ENCODE peak calls at places on chromosome 22, in eight cellular contexts. I, D, L, H, R, G, E and T are unnamed samples. For H3K36me3 and H3K4me1, the result is how much of the 10 kb centered on the place peaks cover.

GRCh38 chr22:41902932-41903421 is 11.9 kb downstream of the SHISA8 start:
- DNase-seq in I (no peak), D (no peak), L (no peak), H (no peak), R (no peak), G (no peak), E (no peak), T (no peak)

GRCh38 chr22:48827904-48828555 is 999.6 kb downstream of the BRD1 start:
- DNase-seq in I (no peak), D (no peak), L (peak), H (no peak), R (no peak), G (no peak), E (no peak), T (no peak)

GRCh38 chr22:22687638-22688500 is 43.5 kb downstream of the GGTLC2 start:
- DNase-seq in I (no peak), D (peak), L (no peak), H (peak), R (peak), G (no peak), E (no peak), T (no peak)

GRCh38 chr22:41687901-41688364 is 734 bp downstream of the SNU13 start:
- DNase-seq in I (no peak), D (peak), L (peak), H (no peak), R (peak), G (peak), E (no peak), T (no peak)

GRCh38 chr22:30128511-30128910 is 48.2 kb downstream of the HORMAD2 start:
- DNase-seq in I (no peak), D (no peak), L (no peak), H (no peak), R (no peak), G (no peak), E (no peak), T (no peak)

GRCh38 chr22:16803255-16803917 is 21.8 kb downstream of the XKR3 start:
- DNase-seq in I (no peak), D (no peak), L (no peak), H (no peak), R (peak), G (no peak), E (no peak), T (no peak)

GRCh38 chr22:30649430-30650007 is 13.9 kb downstream of the SLC35E4 start:
- DNase-seq in I (no peak), D (peak), L (no peak), H (no peak), R (peak), G (peak), E (no peak), T (no peak)

GRCh38 chr22:29205598-29206371 is at the start of gene EMID1:
- DNase-seq in I (peak), D (peak), L (peak), H (peak), R (peak), G (no peak), E (no peak), T (no peak)

GRCh38 chr22:44166877-44167276 is 13.8 kb upstream of the PARVG start:
- DNase-seq in I (no peak), D (no peak), L (no peak), H (no peak), R (no peak), G (no peak), E (no peak), T (no peak)

GRCh38 chr22:30183271-30183670 is 63.3 kb downstream of the LIF start:
- DNase-seq in I (no peak), D (no peak), L (no peak), H (no peak), R (peak), G (no peak), E (no peak), T (no peak)

GRCh38 chr22:41001722-41002122 is 50.5 kb downstream of the RBX1 start:
- DNase-seq in I (no peak), D (peak), L (no peak), H (no peak), R (peak), G (no peak), E (no peak), T (no peak)

GRCh38 chr22:36546092-36546804 is 17.3 kb upstream of the EIF3D start:
- DNase-seq in I (no peak), D (peak), L (no peak), H (peak), R (peak), G (no peak), E (no peak), T (peak)

GRCh38 chr22:27984001-27984695 is 65.1 kb upstream of the PITPNB start:
- DNase-seq in I (peak), D (no peak), L (no peak), H (no peak), R (no peak), G (no peak), E (no peak), T (no peak)

GRCh38 chr22:26615149-26615548 is 2.7 kb downstream of the CRYBB1 start:
- DNase-seq in I (no peak), D (no peak), L (peak), H (no peak), R (no peak), G (no peak), E (no peak), T (no peak)

GRCh38 chr22:19103881-19104821 is 18.1 kb downstream of the DGCR2 start:
- DNase-seq in I (peak), D (no peak), L (no peak), H (no peak), R (no peak), G (no peak), E (no peak), T (no peak)

GRCh38 chr22:29907753-29908515 is 25.0 kb downstream of the MTMR3 start:
- DNase-seq in I (peak), D (peak), L (no peak), H (no peak), R (peak), G (no peak), E (peak), T (no peak)

GRCh38 chr22:21952586-21953571 is at the start of gene PPM1F:
- DNase-seq in I (peak), D (peak), L (peak), H (peak), R (peak), G (peak), E (no peak), T (no peak)

GRCh38 chr22:20107951-20108756 is 7.8 kb upstream of the RANBP1 start:
- DNase-seq in I (no peak), D (no peak), L (peak), H (no peak), R (no peak), G (no peak), E (no peak), T (no peak)

GRCh38 chr22:20108757-20109230 is 7.1 kb upstream of the RANBP1 start:
- DNase-seq in I (no peak), D (no peak), L (peak), H (no peak), R (no peak), G (no peak), E (no peak), T (no peak)

GRCh38 chr22:20106849-20107237 is 9.1 kb upstream of the RANBP1 start:
- DNase-seq in I (no peak), D (no peak), L (peak), H (no peak), R (no peak), G (no peak), E (no peak), T (no peak)

GRCh38 chr22:20106205-20106848 is 9.6 kb upstream of the RANBP1 start:
- DNase-seq in I (no peak), D (no peak), L (peak), H (no peak), R (no peak), G (no peak), E (no peak), T (no peak)

DNA sequence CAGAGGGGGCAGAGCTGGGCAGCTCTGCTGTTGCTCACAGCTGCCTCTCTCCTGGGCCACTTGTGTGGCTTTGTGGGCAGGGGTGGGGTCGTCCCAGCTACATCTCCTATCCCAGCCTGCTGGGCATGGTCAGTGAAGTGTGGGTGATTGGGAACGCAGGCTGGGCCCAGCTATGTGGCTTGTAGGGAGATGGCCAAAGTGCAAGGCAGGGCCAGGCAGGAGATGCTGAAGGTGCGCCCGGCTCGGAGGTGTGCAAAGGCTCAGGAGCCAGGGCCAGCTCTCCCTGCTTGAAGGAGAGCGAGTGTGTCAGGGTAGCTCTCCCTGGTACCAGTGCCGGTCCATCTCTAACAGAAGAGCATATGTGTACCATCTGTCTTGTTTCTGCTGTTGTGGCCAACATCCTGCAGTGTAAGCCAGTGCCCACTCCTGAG is 8.4 kb upstream of the RANBP1 start:
- DNase-seq in I (no peak), D (no peak), L (peak), H (no peak), R (no peak), G (no peak), E (no peak), T (no peak)
- H3K36me3 ChIP-seq in I (under half), D (under half), L (half or more), H (half or more), R (under half), G (half or more), E (half or more), T (half or more)

DNA sequence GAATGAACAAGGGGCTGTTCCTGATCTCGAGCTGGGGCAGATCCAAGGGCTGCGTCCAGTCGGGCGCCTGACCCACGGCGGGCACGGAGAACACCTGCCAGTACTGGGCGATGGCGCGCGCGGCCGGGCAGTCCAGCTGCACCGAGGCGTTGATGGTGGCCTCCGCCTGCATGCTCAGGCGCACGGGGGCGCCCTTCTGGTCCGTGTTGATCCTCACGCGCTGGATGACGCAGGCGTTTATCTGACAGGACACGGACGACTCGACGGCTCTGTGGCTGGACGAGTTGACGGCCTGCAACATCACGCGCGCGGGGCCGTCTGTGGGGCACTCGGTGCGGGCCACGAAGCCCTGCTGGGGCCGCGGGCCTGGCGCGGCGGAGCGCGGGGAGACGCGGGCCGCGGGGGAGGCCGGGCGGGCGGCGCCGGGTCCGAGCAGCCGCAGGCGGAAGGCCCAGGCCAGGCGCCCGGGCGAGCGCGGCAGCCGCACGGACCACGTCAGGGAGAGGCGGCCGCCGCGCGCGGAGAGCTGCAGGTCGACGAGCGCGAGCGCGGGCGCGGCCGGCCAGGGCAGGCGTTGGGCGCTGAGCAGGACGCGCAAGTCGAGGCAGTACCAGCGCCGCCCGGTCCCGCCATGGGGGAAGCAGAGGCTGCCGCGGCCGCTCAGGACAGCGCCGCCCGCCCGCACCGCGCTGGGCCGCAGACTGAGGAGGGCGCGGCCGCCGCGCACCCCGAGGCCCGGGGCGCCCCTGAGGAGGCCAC is 515 bp downstream of the PKDREJ start:
- DNase-seq in I (peak), D (peak), L (peak), H (no peak), R (peak), G (peak), E (no peak), T (no peak)
- H3K4me3 ChIP-seq in I (peak), D (no peak), L (peak), H (peak), R (no peak), G (no peak), E (no peak), T (peak)

GRCh38 chr22:39917776-39918493 is 17.1 kb downstream of the GRAP2 start:
- DNase-seq in I (no peak), D (peak), L (no peak), H (no peak), R (no peak), G (no peak), E (no peak), T (no peak)
- H3K4me1 ChIP-seq in I (under half), D (under half), L (under half), H (under half), R (under half), G (half or more), E (under half), T (under half)

DNA sequence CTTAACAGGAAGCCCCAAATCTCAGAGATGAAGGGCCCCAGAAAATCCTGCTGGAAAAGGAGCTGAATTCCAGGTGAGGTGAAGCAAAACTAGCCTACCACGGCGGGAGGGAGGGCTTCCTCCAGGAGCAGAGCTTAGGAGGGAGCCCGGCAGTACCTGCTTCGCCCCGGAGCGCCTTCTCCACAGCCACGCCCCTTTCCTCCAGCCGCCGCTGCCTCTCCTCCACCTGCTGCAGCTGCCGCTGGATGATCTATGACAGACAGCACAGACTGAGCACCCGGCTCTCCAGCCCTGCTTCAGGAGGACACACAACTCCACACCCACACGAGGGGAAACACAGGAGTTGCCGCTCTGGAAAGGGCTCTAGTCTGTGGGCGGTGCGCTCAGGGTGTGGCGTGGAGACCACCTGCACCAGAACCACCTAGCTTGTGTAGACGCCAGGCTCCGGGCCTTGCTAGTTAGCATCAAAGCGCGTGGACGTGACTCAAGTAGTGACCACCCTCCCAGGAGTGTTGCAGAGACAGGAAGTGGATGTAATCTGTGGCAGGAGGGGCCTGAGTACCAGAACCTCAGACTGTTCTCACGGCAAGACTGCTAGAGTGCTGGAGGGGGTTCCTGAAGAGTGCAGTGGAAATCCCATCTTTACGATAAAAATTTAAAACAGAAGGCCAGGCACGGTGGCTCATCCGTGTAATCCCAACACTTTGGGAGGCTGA is 34.6 kb upstream of the BID start:
- DNase-seq in I (no peak), D (peak), L (no peak), H (no peak), R (no peak), G (no peak), E (no peak), T (no peak)
- H3K36me3 ChIP-seq in I (under half), D (under half), L (half or more), H (half or more), R (under half), G (under half), E (under half), T (under half)

GRCh38 chr22:35380013-35380412 is 883 bp upstream of the HMOX1 start:
- DNase-seq in I (no peak), D (no peak), L (no peak), H (no peak), R (no peak), G (no peak), E (no peak), T (no peak)
- H3K4me3 ChIP-seq in I (no peak), D (no peak), L (no peak), H (no peak), R (no peak), G (no peak), E (no peak), T (no peak)